ENCODE peak calls at places on chromosomes 3 and 15, in four cellular contexts. T, A, Z and X are unnamed samples.

GRCh38 chr3:161914703-161915102 is 418.1 kb downstream of the OTOL1 start:
- DNase-seq in T (no peak), A (peak), Z (no peak), X (no peak)

GRCh38 chr15:61091229-61091628 is 137.9 kb downstream of the RORA start:
- DNase-seq in T (no peak), A (no peak), Z (no peak), X (no peak)

GRCh38 chr3:184282941-184283340 is 7.1 kb downstream of the ECE2 start:
- DNase-seq in T (no peak), A (no peak), Z (no peak), X (no peak)

GRCh38 chr3:186930143-186930638 is at the start of gene ST6GAL1:
- DNase-seq in T (peak), A (peak), Z (no peak), X (peak)

GRCh38 chr3:179196098-179196497 is 47.9 kb downstream of the PIK3CA start:
- DNase-seq in T (no peak), A (no peak), Z (no peak), X (no peak)

GRCh38 chr15:75001310-75001709 is 5.9 kb downstream of the SCAMP5 start:
- DNase-seq in T (no peak), A (no peak), Z (no peak), X (no peak)

GRCh38 chr15:66593219-66593780 is 27.5 kb upstream of the LCTL start:
- DNase-seq in T (no peak), A (no peak), Z (no peak), X (no peak)

GRCh38 chr15:80773122-80773551 is 6.0 kb upstream of the CEMIP start:
- DNase-seq in T (no peak), A (no peak), Z (no peak), X (no peak)

GRCh38 chr3:45105855-45106655 is 40.1 kb downstream of the CDCP1 start:
- DNase-seq in T (no peak), A (no peak), Z (no peak), X (no peak)

GRCh38 chr3:143363276-143363675 is 243.7 kb downstream of the CHST2 start:
- DNase-seq in T (no peak), A (no peak), Z (no peak), X (no peak)

GRCh38 chr3:142987080-142987700 is 14.2 kb upstream of the U2SURP start:
- DNase-seq in T (no peak), A (no peak), Z (no peak), X (no peak)

GRCh38 chr3:14423963-14424362 is 21.6 kb downstream of the SLC6A6 start:
- DNase-seq in T (no peak), A (no peak), Z (no peak), X (no peak)

GRCh38 chr3:2360815-2361214 is 262.1 kb downstream of the CNTN4 start:
- DNase-seq in T (no peak), A (no peak), Z (no peak), X (no peak)

GRCh38 chr15:85730001-85730820 is 64.5 kb downstream of the KLHL25 start:
- DNase-seq in T (no peak), A (no peak), Z (no peak), X (no peak)

GRCh38 chr3:15268033-15268631 is 62.1 kb downstream of the CAPN7 start:
- DNase-seq in T (peak), A (peak), Z (peak), X (peak)

GRCh38 chr3:112399064-112399463 is 66.1 kb downstream of the CD200 start:
- DNase-seq in T (no peak), A (no peak), Z (no peak), X (no peak)

GRCh38 chr15:57216288-57216687 is 160.0 kb upstream of the CGNL1 start:
- DNase-seq in T (no peak), A (no peak), Z (no peak), X (no peak)

GRCh38 chr3:197520311-197521276 is 35.2 kb downstream of the BDH1 start:
- DNase-seq in T (peak), A (peak), Z (no peak), X (no peak)
- TF ChIP-seq POLR2A in T (no peak), A (peak), Z (no peak), X (no peak)

GRCh38 chr3:139113766-139114165 is 69.1 kb upstream of the PRR23C start:
- DNase-seq in T (no peak), A (no peak), Z (no peak), X (no peak)
- H3K27ac ChIP-seq in T (no peak), A (no peak), Z (no peak), X (no peak)

GRCh38 chr15:97944724-97945123 is 15.8 kb upstream of the ARRDC4 start:
- DNase-seq in T (no peak), A (no peak), Z (no peak), X (no peak)

GRCh38 chr15:97940993-97941392 is 19.5 kb upstream of the ARRDC4 start:
- DNase-seq in T (no peak), A (no peak), Z (no peak), X (no peak)

GRCh38 chr15:97941572-97941971 is 18.9 kb upstream of the ARRDC4 start:
- DNase-seq in T (no peak), A (no peak), Z (no peak), X (no peak)
- TF ChIP-seq POLR2AphosphoS5 in T (no peak), A (no peak), Z (no peak), X (no peak)

GRCh38 chr3:23913873-23914743 is 2.7 kb downstream of the NKIRAS1 start:
- DNase-seq in T (no peak), A (no peak), Z (no peak), X (no peak)

GRCh38 chr3:23916152-23916885 is 471 bp downstream of the NKIRAS1 start:
- DNase-seq in T (no peak), A (no peak), Z (peak), X (peak)

GRCh38 chr3:23919628-23920027 is 2.7 kb downstream of the RPL15 start:
- DNase-seq in T (no peak), A (no peak), Z (no peak), X (no peak)

GRCh38 chr3:23915537-23916108 is 1.2 kb downstream of the NKIRAS1 start:
- DNase-seq in T (no peak), A (no peak), Z (no peak), X (no peak)

DNA sequence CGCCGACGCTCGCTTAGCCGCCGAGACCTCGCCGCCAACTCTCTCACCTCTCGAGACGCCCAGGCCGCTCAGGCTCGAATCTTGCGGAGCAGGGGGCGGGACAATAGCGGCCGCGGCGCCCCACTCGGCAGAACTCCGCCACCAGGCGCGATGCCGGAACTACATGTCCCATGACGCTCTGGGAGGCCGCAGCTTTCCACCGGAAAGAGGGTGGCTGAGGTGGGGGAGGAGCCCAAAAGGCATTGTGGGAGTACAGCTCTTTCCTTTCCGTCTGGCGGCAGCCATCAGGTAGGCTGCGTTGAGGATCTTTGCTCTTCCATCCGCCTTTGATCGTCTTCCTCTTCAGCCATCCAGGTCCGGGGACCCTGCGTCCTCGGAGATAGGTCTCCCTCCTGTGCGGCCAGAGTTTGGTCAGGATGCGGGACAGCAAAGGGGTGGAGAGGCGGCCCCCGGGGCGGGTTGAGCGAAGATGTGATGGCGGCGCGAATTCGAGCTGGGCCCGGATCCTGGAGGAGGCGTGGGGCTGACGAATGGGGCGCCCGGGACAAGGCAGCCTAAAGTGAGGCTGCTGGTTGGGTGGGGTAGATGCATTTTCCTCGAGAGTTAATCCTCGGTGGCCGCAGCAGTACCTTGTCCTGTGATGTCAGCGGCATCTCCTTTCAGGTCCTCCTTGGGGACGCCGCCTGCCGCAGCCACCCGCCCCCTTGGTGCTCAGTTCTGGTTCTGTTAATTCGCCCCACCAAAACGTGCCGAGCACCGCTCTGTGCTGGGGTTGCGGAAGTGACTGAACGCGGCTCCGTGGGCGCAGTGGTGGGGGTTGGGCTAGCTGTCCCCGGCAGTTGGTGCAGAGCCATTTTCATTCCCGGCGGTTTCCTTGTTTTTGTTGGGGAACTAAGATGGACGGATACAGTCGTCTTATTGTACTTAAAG is at the start of the genes NKIRAS1 and RPL15:
- DNase-seq in T (peak), A (peak), Z (peak), X (peak)
- TF ChIP-seq POLR2A in T (no peak), A (peak), Z (peak), X (peak)

DNA sequence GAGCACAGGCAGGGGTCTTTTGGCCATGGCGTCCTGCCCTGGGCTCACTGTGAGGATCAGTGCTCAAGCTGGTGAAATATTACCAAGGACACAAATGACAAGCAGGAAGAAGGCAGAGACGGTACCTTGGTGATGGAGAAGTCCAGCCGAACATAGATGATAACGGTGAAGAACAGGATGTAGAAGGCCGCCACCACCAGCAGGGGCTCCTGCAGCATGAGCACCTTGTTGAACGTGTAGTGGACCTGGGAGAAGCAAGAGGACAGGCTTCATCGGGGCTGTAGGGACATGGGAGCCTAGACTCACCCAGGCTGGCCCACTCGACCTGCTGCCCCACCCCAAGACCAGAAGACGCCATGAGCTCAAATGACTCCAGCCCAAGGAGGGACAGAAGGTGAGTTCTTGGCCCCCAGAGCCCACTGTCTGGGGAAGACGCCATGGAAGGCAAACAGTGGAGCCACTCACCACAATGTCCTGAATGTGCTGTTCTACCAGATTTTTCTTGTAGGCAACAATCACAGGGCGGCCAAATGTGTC is 25.1 kb downstream of the RPN1 start:
- DNase-seq in T (no peak), A (no peak), Z (no peak), X (no peak)
- H3K27ac ChIP-seq in T (no peak), A (no peak), Z (no peak), X (no peak)

GRCh38 chr15:70802629-70803028 is 39.3 kb upstream of the UACA start:
- DNase-seq in T (no peak), A (no peak), Z (no peak), X (no peak)
- TF ChIP-seq POLR2AphosphoS5 in T (no peak), A (no peak), Z (no peak), X (no peak)